ENCODE peak calls at places on chromosomes 6 and 20, in nine cellular contexts. I is mesenteric fat pad, H is T follicular helper cell, A is H54, U is ELR, G is transverse colon, V is astrocyte, K is GF-D8, X is ovary. N is an unnamed sample.

GRCh38 chr20:1122388-1123315 is 4.2 kb downstream of the PSMF1 start:
- DNase-seq in I (no peak), H (peak), A (no peak), U (peak), G (peak), V (peak), K (no peak), X (no peak), N (peak)

GRCh38 chr20:37534401-37535157 is 6.9 kb upstream of the BLCAP start:
- DNase-seq in I (peak), H (peak), A (no peak), U (peak), G (peak), V (peak), K (peak), X (peak), N (peak)

GRCh38 chr6:43910149-43910637 is 140.2 kb downstream of the VEGFA start:
- DNase-seq in I (no peak), H (no peak), A (no peak), U (no peak), G (no peak), V (no peak), K (no peak), X (no peak), N (no peak)

GRCh38 chr6:85677243-85677956 is 34.7 kb upstream of the SYNCRIP start:
- DNase-seq in I (no peak), H (no peak), A (no peak), U (peak), G (no peak), V (no peak), K (no peak), X (no peak), N (peak)

GRCh38 chr20:49775229-49775693 is 37.4 kb upstream of the SLC9A8 start:
- DNase-seq in I (no peak), H (no peak), A (peak), U (peak), G (peak), V (peak), K (peak), X (peak), N (peak)

GRCh38 chr6:33838979-33839378 is 35.2 kb upstream of the MLN start:
- DNase-seq in I (no peak), H (no peak), A (no peak), U (no peak), G (no peak), V (no peak), K (no peak), X (no peak), N (no peak)

GRCh38 chr20:3101737-3102574 is 17.4 kb upstream of the AVP start:
- DNase-seq in I (no peak), H (peak), A (no peak), U (no peak), G (peak), V (no peak), K (no peak), X (no peak), N (no peak)

GRCh38 chr20:58611236-58612020 is 39.7 kb upstream of the STX16 start:
- DNase-seq in I (no peak), H (no peak), A (no peak), U (no peak), G (no peak), V (no peak), K (no peak), X (no peak), N (no peak)

GRCh38 chr6:4459032-4459431 is 317.2 kb upstream of the CDYL start:
- DNase-seq in I (no peak), H (no peak), A (peak), U (peak), G (no peak), V (peak), K (no peak), X (no peak), N (peak)

GRCh38 chr6:133854633-133855598 is 34.0 kb upstream of the TCF21 start:
- DNase-seq in I (no peak), H (no peak), A (no peak), U (no peak), G (no peak), V (no peak), K (no peak), X (no peak), N (no peak)

GRCh38 chr6:33692760-33693158 is 18.7 kb downstream of the UQCC2 start:
- DNase-seq in I (no peak), H (peak), A (no peak), U (peak), G (peak), V (no peak), K (peak), X (no peak), N (no peak)

GRCh38 chr6:49257549-49257948 is 205.5 kb downstream of the MMUT start:
- DNase-seq in I (no peak), H (no peak), A (no peak), U (no peak), G (no peak), V (no peak), K (no peak), X (no peak), N (no peak)

GRCh38 chr20:50726955-50727791 is 4.2 kb upstream of the PARD6B start:
- DNase-seq in I (no peak), H (no peak), A (no peak), U (no peak), G (no peak), V (no peak), K (no peak), X (no peak), N (no peak)

GRCh38 chr6:129047834-129048233 is 164.9 kb downstream of the LAMA2 start:
- DNase-seq in I (no peak), H (no peak), A (no peak), U (no peak), G (no peak), V (no peak), K (no peak), X (no peak), N (no peak)

GRCh38 chr6:103797738-103798137 is 1062.0 kb downstream of the HACE1 start:
- DNase-seq in I (no peak), H (no peak), A (no peak), U (peak), G (no peak), V (no peak), K (no peak), X (no peak), N (peak)

GRCh38 chr6:40411881-40412280 is 175.3 kb downstream of the LRFN2 start:
- DNase-seq in I (no peak), H (no peak), A (no peak), U (no peak), G (no peak), V (no peak), K (no peak), X (no peak), N (no peak)

GRCh38 chr6:17816921-17817611 is 110.3 kb upstream of the NUP153 start:
- DNase-seq in I (no peak), H (no peak), A (no peak), U (peak), G (no peak), V (no peak), K (no peak), X (no peak), N (no peak)

GRCh38 chr20:235891-236290 is 8.8 kb downstream of the DEFB129 start:
- DNase-seq in I (no peak), H (no peak), A (no peak), U (peak), G (no peak), V (no peak), K (no peak), X (no peak), N (peak)

GRCh38 chr20:31720486-31721407 is 1.9 kb downstream of the BCL2L1 start:
- DNase-seq in I (peak), H (no peak), A (no peak), U (peak), G (peak), V (no peak), K (no peak), X (no peak), N (no peak)

GRCh38 chr6:133380723-133381122 is 139.6 kb downstream of the EYA4 start:
- DNase-seq in I (no peak), H (no peak), A (no peak), U (no peak), G (no peak), V (no peak), K (no peak), X (no peak), N (no peak)

N was measured in dermis blood vessel endothelial cell.